ENCODE peak calls at places on chromosomes 16 and 17, in six cellular contexts. One of them, this sample, is unnamed.

GRCh38 chr17:7987112-7987893 is 15.1 kb upstream of the GUCY2D start:
- DNase-seq in H1: no peak
- DNase-seq in HCT116: no peak
- DNase-seq in NT2/D1: no peak
- DNase-seq in GM12878: no peak
- DNase-seq in K562: no peak
- DNase-seq in this sample: no peak

GRCh38 chr17:50667259-50668024 is 32.8 kb downstream of the ABCC3 start:
- DNase-seq in H1: no peak
- DNase-seq in HCT116: no peak
- DNase-seq in NT2/D1: no peak
- DNase-seq in GM12878: no peak
- DNase-seq in K562: no peak
- DNase-seq in this sample: no peak

GRCh38 chr16:89921699-89922476 is 1.3 kb upstream of the TUBB3 start:
- DNase-seq in H1: no peak
- DNase-seq in HCT116: peak; percentile 78
- DNase-seq in NT2/D1: peak; percentile 72
- DNase-seq in GM12878: no peak
- DNase-seq in K562: peak; percentile 93
- DNase-seq in this sample: peak; percentile 84

GRCh38 chr17:39822051-39822450 is 42.1 kb downstream of the IKZF3 start:
- DNase-seq in H1: no peak
- DNase-seq in HCT116: no peak
- DNase-seq in NT2/D1: no peak
- DNase-seq in GM12878: no peak
- DNase-seq in K562: no peak
- DNase-seq in this sample: no peak

GRCh38 chr16:75333770-75334169 is 82.3 kb upstream of the BCAR1 start:
- DNase-seq in H1: no peak
- DNase-seq in HCT116: no peak
- DNase-seq in NT2/D1: no peak
- DNase-seq in GM12878: peak; percentile 19
- DNase-seq in K562: no peak
- DNase-seq in this sample: no peak

GRCh38 chr16:70678121-70678897 is 7.5 kb downstream of the MTSS2 start:
- DNase-seq in H1: no peak
- DNase-seq in HCT116: no peak
- DNase-seq in NT2/D1: no peak
- DNase-seq in GM12878: no peak
- DNase-seq in K562: no peak
- DNase-seq in this sample: no peak

GRCh38 chr17:16872351-16872751 is 99.6 kb downstream of the TNFRSF13B start:
- DNase-seq in H1: no peak
- DNase-seq in HCT116: no peak
- DNase-seq in NT2/D1: no peak
- DNase-seq in GM12878: no peak
- DNase-seq in K562: no peak
- DNase-seq in this sample: no peak

GRCh38 chr16:70788668-70789161 is 12.2 kb downstream of the VAC14 start:
- DNase-seq in H1: no peak
- DNase-seq in HCT116: no peak
- DNase-seq in NT2/D1: no peak
- DNase-seq in GM12878: no peak
- DNase-seq in K562: no peak
- DNase-seq in this sample: no peak

GRCh38 chr17:80364091-80364691 is 50.8 kb upstream of the ENDOV start:
- DNase-seq in H1: no peak
- DNase-seq in HCT116: peak; percentile 8
- DNase-seq in NT2/D1: no peak
- DNase-seq in GM12878: no peak
- DNase-seq in K562: peak; percentile 46
- DNase-seq in this sample: peak; percentile 83

GRCh38 chr16:87206646-87207451 is 110.3 kb downstream of the C16orf95 start:
- DNase-seq in H1: no peak
- DNase-seq in HCT116: peak; percentile 28
- DNase-seq in NT2/D1: no peak
- DNase-seq in GM12878: no peak
- DNase-seq in K562: no peak
- DNase-seq in this sample: no peak

GRCh38 chr17:81954131-81955057 is 6.6 kb downstream of the NOTUM start:
- DNase-seq in H1: no peak
- DNase-seq in HCT116: no peak
- DNase-seq in NT2/D1: no peak
- DNase-seq in GM12878: no peak
- DNase-seq in K562: no peak
- DNase-seq in this sample: no peak

GRCh38 chr17:6712058-6712853 is 913 bp downstream of the SLC13A5 start:
- DNase-seq in H1: peak; percentile 44
- DNase-seq in HCT116: no peak
- DNase-seq in NT2/D1: peak; percentile 30
- DNase-seq in GM12878: no peak
- DNase-seq in K562: no peak
- DNase-seq in this sample: peak; percentile 11

GRCh38 chr16:49036126-49036525 is 245.5 kb downstream of the CBLN1 start:
- DNase-seq in H1: no peak
- DNase-seq in HCT116: no peak
- DNase-seq in NT2/D1: no peak
- DNase-seq in GM12878: no peak
- DNase-seq in K562: no peak
- DNase-seq in this sample: no peak

GRCh38 chr17:16352838-16353701 is at the start of gene CENPV:
- DNase-seq in H1: peak; percentile 54
- DNase-seq in HCT116: peak; percentile 41
- DNase-seq in NT2/D1: no peak
- DNase-seq in GM12878: no peak
- DNase-seq in K562: peak; percentile 65
- DNase-seq in this sample: peak; percentile 95

GRCh38 chr17:45289316-45290268 is 27.2 kb downstream of the MAP3K14 start:
- DNase-seq in H1: no peak
- DNase-seq in HCT116: no peak
- DNase-seq in NT2/D1: no peak
- DNase-seq in GM12878: no peak
- DNase-seq in K562: no peak
- DNase-seq in this sample: no peak

GRCh38 chr17:81509687-81510523 is 2.7 kb downstream of the ACTG1 start:
- DNase-seq in H1: no peak
- DNase-seq in HCT116: no peak
- DNase-seq in NT2/D1: no peak
- DNase-seq in GM12878: no peak
- DNase-seq in K562: no peak
- DNase-seq in this sample: no peak

GRCh38 chr17:82880620-82881019 is 40.8 kb upstream of the ZNF750 start:
- DNase-seq in H1: no peak
- DNase-seq in HCT116: no peak
- DNase-seq in NT2/D1: no peak
- DNase-seq in GM12878: no peak
- DNase-seq in K562: no peak
- DNase-seq in this sample: no peak

GRCh38 chr16:87619360-87620200 is 17.3 kb downstream of the JPH3 start:
- DNase-seq in H1: no peak
- DNase-seq in HCT116: no peak
- DNase-seq in NT2/D1: no peak
- DNase-seq in GM12878: no peak
- DNase-seq in K562: no peak
- DNase-seq in this sample: peak; percentile 17

GRCh38 chr16:31476305-31477219 is 4.6 kb downstream of the TGFB1I1 start:
- DNase-seq in H1: no peak
- DNase-seq in HCT116: no peak
- DNase-seq in NT2/D1: no peak
- DNase-seq in GM12878: no peak
- DNase-seq in K562: peak; percentile 87
- DNase-seq in this sample: peak; percentile 59

GRCh38 chr16:75695708-75696107 is 5.6 kb downstream of the DUXB start:
- DNase-seq in H1: no peak
- DNase-seq in HCT116: peak; percentile 19
- DNase-seq in NT2/D1: peak; percentile 32
- DNase-seq in GM12878: no peak
- DNase-seq in K562: peak; percentile 46
- DNase-seq in this sample: peak; percentile 35

GRCh38 chr17:80683625-80684100 is 139.0 kb downstream of the RPTOR start:
- DNase-seq in H1: no peak
- DNase-seq in HCT116: no peak
- DNase-seq in NT2/D1: no peak
- DNase-seq in GM12878: no peak
- DNase-seq in K562: no peak
- DNase-seq in this sample: no peak

GRCh38 chr17:30324723-30325122 is 9.1 kb downstream of the TMIGD1 start:
- DNase-seq in H1: no peak
- DNase-seq in HCT116: no peak
- DNase-seq in NT2/D1: no peak
- DNase-seq in GM12878: no peak
- DNase-seq in K562: no peak
- DNase-seq in this sample: no peak

GRCh38 chr17:68246271-68247028 is 1.4 kb upstream of the AMZ2 start:
- DNase-seq in H1: no peak
- DNase-seq in HCT116: no peak
- DNase-seq in NT2/D1: no peak
- DNase-seq in GM12878: no peak
- DNase-seq in K562: no peak
- DNase-seq in this sample: no peak

GRCh38 chr16:50718061-50718760 is 23.7 kb upstream of the CYLD start:
- DNase-seq in H1: no peak
- DNase-seq in HCT116: no peak
- DNase-seq in NT2/D1: no peak
- DNase-seq in GM12878: no peak
- DNase-seq in K562: no peak
- DNase-seq in this sample: peak; percentile 47

GRCh38 chr16:14475370-14476139 is 154.5 kb downstream of the PARN start:
- DNase-seq in H1: no peak
- DNase-seq in HCT116: no peak
- DNase-seq in NT2/D1: no peak
- DNase-seq in GM12878: no peak
- DNase-seq in K562: no peak
- DNase-seq in this sample: no peak

GRCh38 chr17:38921756-38922411 is 3.5 kb upstream of the LASP1NB start:
- DNase-seq in H1: no peak
- DNase-seq in HCT116: no peak
- DNase-seq in NT2/D1: no peak
- DNase-seq in GM12878: no peak
- DNase-seq in K562: no peak
- DNase-seq in this sample: no peak

GRCh38 chr17:73342057-73342522 is 30.3 kb upstream of the CDC42EP4 start:
- DNase-seq in H1: peak; percentile 70
- DNase-seq in HCT116: no peak
- DNase-seq in NT2/D1: peak; percentile 78
- DNase-seq in GM12878: peak; percentile 20
- DNase-seq in K562: no peak
- DNase-seq in this sample: peak; percentile 69
- TF ChIP-seq YY1 in H1: no peak
- TF ChIP-seq YY1 in HCT116: no peak
- TF ChIP-seq YY1 in NT2/D1: no peak
- TF ChIP-seq YY1 in GM12878: no peak
- TF ChIP-seq YY1 in K562: no peak
- TF ChIP-seq YY1 in this sample: no peak

GRCh38 chr16:27240948-27241531 is 27.5 kb downstream of the NSMCE1 start:
- DNase-seq in H1: no peak
- DNase-seq in HCT116: no peak
- DNase-seq in NT2/D1: no peak
- DNase-seq in GM12878: no peak
- DNase-seq in K562: no peak
- DNase-seq in this sample: no peak
- TF ChIP-seq YY1 in H1: no peak
- TF ChIP-seq YY1 in HCT116: no peak
- TF ChIP-seq YY1 in NT2/D1: no peak
- TF ChIP-seq YY1 in GM12878: no peak
- TF ChIP-seq YY1 in K562: no peak
- TF ChIP-seq YY1 in this sample: no peak

GRCh38 chr16:60123387-60124023 is 1389.4 kb upstream of the GOT2 start:
- DNase-seq in H1: no peak
- DNase-seq in HCT116: no peak
- DNase-seq in NT2/D1: no peak
- DNase-seq in GM12878: no peak
- DNase-seq in K562: no peak
- DNase-seq in this sample: no peak
- TF ChIP-seq YY1 in H1: no peak
- TF ChIP-seq YY1 in HCT116: no peak
- TF ChIP-seq YY1 in NT2/D1: no peak
- TF ChIP-seq YY1 in GM12878: no peak
- TF ChIP-seq YY1 in K562: no peak
- TF ChIP-seq YY1 in this sample: no peak

GRCh38 chr16:17368511-17368910 is 102.2 kb downstream of the XYLT1 start:
- DNase-seq in H1: no peak
- DNase-seq in HCT116: no peak
- DNase-seq in NT2/D1: no peak
- DNase-seq in GM12878: no peak
- DNase-seq in K562: no peak
- DNase-seq in this sample: no peak

GRCh38 chr16:17368951-17369350 is 101.8 kb downstream of the XYLT1 start:
- DNase-seq in H1: no peak
- DNase-seq in HCT116: no peak
- DNase-seq in NT2/D1: no peak
- DNase-seq in GM12878: no peak
- DNase-seq in K562: no peak
- DNase-seq in this sample: no peak

GRCh38 chr16:17371014-17371296 is 99.8 kb downstream of the XYLT1 start:
- DNase-seq in H1: no peak
- DNase-seq in HCT116: no peak
- DNase-seq in NT2/D1: no peak
- DNase-seq in GM12878: no peak
- DNase-seq in K562: no peak
- DNase-seq in this sample: no peak

GRCh38 chr16:17370233-17371013 is 100.3 kb downstream of the XYLT1 start:
- DNase-seq in H1: no peak
- DNase-seq in HCT116: no peak
- DNase-seq in NT2/D1: no peak
- DNase-seq in GM12878: no peak
- DNase-seq in K562: no peak
- DNase-seq in this sample: peak; percentile 27

DNA sequence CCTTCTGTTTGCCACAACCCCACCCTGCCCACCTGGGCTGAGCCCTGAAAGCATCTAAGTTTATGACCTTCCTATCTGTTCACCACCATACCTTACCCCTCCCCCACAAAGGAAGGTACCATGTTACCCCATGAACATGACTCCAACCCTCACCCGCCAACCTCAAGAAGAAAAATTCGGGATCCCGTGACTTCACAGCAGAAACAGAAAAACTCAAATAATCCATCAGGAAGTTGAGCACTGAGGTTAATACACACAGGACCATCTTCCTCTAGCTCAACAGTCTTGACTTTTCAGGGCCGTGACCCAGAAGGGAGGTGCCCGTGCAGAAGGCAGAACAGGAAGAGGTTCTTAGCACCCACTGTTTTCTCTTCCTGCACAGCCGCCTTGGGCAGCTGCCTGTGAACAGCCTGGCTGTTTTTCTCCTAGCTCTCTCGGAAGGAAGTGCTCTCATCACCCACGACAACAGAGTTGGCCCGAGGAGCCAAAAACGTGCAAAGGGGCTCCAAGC is 101.3 kb downstream of the XYLT1 start:
- DNase-seq in H1: no peak
- DNase-seq in HCT116: no peak
- DNase-seq in NT2/D1: no peak
- DNase-seq in GM12878: peak; percentile 53
- DNase-seq in K562: no peak
- DNase-seq in this sample: no peak
- TF ChIP-seq YY1 in H1: no peak
- TF ChIP-seq YY1 in HCT116: no peak
- TF ChIP-seq YY1 in NT2/D1: no peak
- TF ChIP-seq YY1 in GM12878: peak; percentile 17
- TF ChIP-seq YY1 in K562: no peak
- TF ChIP-seq YY1 in this sample: no peak

This sample was measured in SK-N-SH.